ENCODE peak calls at places on chromosome 7, in seven cellular contexts. One of them, this sample, is unnamed.

GRCh38 chr7:100570954-100571828 is 2.5 kb downstream of the SAP25 start:
- DNase-seq in HT1080: no peak
- DNase-seq in MM.1S: no peak
- DNase-seq in left ventricle myocardium superior: no peak
- DNase-seq in NCI-H1092: no peak
- DNase-seq in AG04449: no peak
- DNase-seq in RWPE1: no peak
- DNase-seq in this sample: peak; percentile 41

GRCh38 chr7:105429746-105430612 is 41.3 kb upstream of the SRPK2 start:
- DNase-seq in left ventricle myocardium superior: peak; percentile 33
- DNase-seq in RWPE1: peak; percentile 61
- DNase-seq in HT1080: peak; percentile 23
- DNase-seq in AG04449: no peak
- DNase-seq in MM.1S: peak; percentile 69
- DNase-seq in NCI-H1092: peak; percentile 55
- DNase-seq in this sample: peak; percentile 84

GRCh38 chr7:47407821-47408674 is 173.9 kb downstream of the TNS3 start:
- DNase-seq in left ventricle myocardium superior: no peak
- DNase-seq in AG04449: no peak
- DNase-seq in NCI-H1092: no peak
- DNase-seq in HT1080: no peak
- DNase-seq in RWPE1: no peak
- DNase-seq in MM.1S: no peak
- DNase-seq in this sample: no peak

GRCh38 chr7:36366005-36366583 is 23.6 kb upstream of the ANLN start:
- DNase-seq in HT1080: no peak
- DNase-seq in MM.1S: no peak
- DNase-seq in AG04449: no peak
- DNase-seq in left ventricle myocardium superior: no peak
- DNase-seq in RWPE1: no peak
- DNase-seq in NCI-H1092: no peak
- DNase-seq in this sample: no peak

GRCh38 chr7:145848691-145849090 is 267.9 kb upstream of the CNTNAP2 start:
- DNase-seq in left ventricle myocardium superior: no peak
- DNase-seq in AG04449: no peak
- DNase-seq in MM.1S: peak; percentile 25
- DNase-seq in HT1080: peak; percentile 38
- DNase-seq in RWPE1: no peak
- DNase-seq in NCI-H1092: peak; percentile 22
- DNase-seq in this sample: peak; percentile 72

GRCh38 chr7:20408467-20408826 is 77.7 kb downstream of the ITGB8 start:
- DNase-seq in MM.1S: no peak
- DNase-seq in NCI-H1092: no peak
- DNase-seq in HT1080: no peak
- DNase-seq in RWPE1: peak; percentile 20
- DNase-seq in AG04449: no peak
- DNase-seq in left ventricle myocardium superior: peak; percentile 38
- DNase-seq in this sample: peak; percentile 61

GRCh38 chr7:149422065-149422913 is 38.6 kb downstream of the ZNF777 start:
- DNase-seq in RWPE1: peak; percentile 77
- DNase-seq in AG04449: no peak
- DNase-seq in NCI-H1092: peak; percentile 66
- DNase-seq in left ventricle myocardium superior: peak; percentile 83
- DNase-seq in HT1080: peak; percentile 59
- DNase-seq in MM.1S: peak; percentile 93
- DNase-seq in this sample: peak; percentile 95

GRCh38 chr7:101494602-101495329 is 132.1 kb downstream of the COL26A1 start:
- DNase-seq in left ventricle myocardium superior: no peak
- DNase-seq in HT1080: no peak
- DNase-seq in MM.1S: no peak
- DNase-seq in AG04449: no peak
- DNase-seq in RWPE1: no peak
- DNase-seq in NCI-H1092: no peak
- DNase-seq in this sample: peak; percentile 13

GRCh38 chr7:148419856-148420508 is 170.6 kb upstream of the C7orf33 start:
- DNase-seq in HT1080: no peak
- DNase-seq in MM.1S: peak; percentile 94
- DNase-seq in AG04449: no peak
- DNase-seq in RWPE1: no peak
- DNase-seq in NCI-H1092: no peak
- DNase-seq in left ventricle myocardium superior: no peak
- DNase-seq in this sample: no peak